ENCODE peak calls at places on chromosome 22, in four cellular contexts. T is GM12878, U is K562, O is HepG2. Z is an unnamed sample.

GRCh38 chr22:32661296-32661695 is 140.2 kb upstream of the TIMP3 start:
- DNase-seq in T (no peak), U (no peak), O (no peak), Z (peak)

GRCh38 chr22:48268293-48268692 is 1505.8 kb downstream of the TBC1D22A start:
- DNase-seq in T (no peak), U (no peak), O (no peak), Z (no peak)

GRCh38 chr22:37242395-37242918 is 1.6 kb downstream of the RAC2 start:
- DNase-seq in T (peak), U (peak), O (no peak), Z (no peak)

GRCh38 chr22:31893460-31893859 is 50.9 kb upstream of the YWHAH start:
- DNase-seq in T (no peak), U (no peak), O (peak), Z (no peak)

GRCh38 chr22:27635852-27636251 is 165.7 kb downstream of the MN1 start:
- DNase-seq in T (no peak), U (no peak), O (no peak), Z (no peak)

GRCh38 chr22:49451070-49451840 is 376.4 kb downstream of the BRD1 start:
- DNase-seq in T (no peak), U (no peak), O (no peak), Z (no peak)

GRCh38 chr22:33971561-33971961 is 51.3 kb upstream of the LARGE1 start:
- DNase-seq in T (no peak), U (no peak), O (peak), Z (no peak)

GRCh38 chr22:37545703-37546435 is 14.4 kb upstream of the CDC42EP1 start:
- DNase-seq in T (no peak), U (peak), O (peak), Z (peak)

GRCh38 chr22:34972498-34972897 is 93.5 kb upstream of the ISX start:
- DNase-seq in T (no peak), U (no peak), O (no peak), Z (peak)

GRCh38 chr22:43885319-43885671 is 6.5 kb downstream of the PNPLA5 start:
- DNase-seq in T (no peak), U (no peak), O (no peak), Z (no peak)

GRCh38 chr22:44691796-44692661 is 10.0 kb upstream of the PRR5 start:
- DNase-seq in T (no peak), U (no peak), O (no peak), Z (no peak)

GRCh38 chr22:17266261-17266971 is 47.2 kb upstream of the ADA2 start:
- DNase-seq in T (no peak), U (no peak), O (no peak), Z (peak)

GRCh38 chr22:31676700-31677099 is 14.7 kb upstream of the PISD start:
- DNase-seq in T (peak), U (no peak), O (no peak), Z (peak)

GRCh38 chr22:34414467-34415440 is 494.5 kb upstream of the LARGE1 start:
- DNase-seq in T (peak), U (peak), O (peak), Z (peak)

GRCh38 chr22:50542416-50542927 is 3.2 kb upstream of the KLHDC7B start:
- DNase-seq in T (peak), U (no peak), O (no peak), Z (no peak)

GRCh38 chr22:37747090-37747714 is 50.4 kb downstream of the TRIOBP start:
- DNase-seq in T (no peak), U (peak), O (no peak), Z (no peak)

GRCh38 chr22:20463324-20464095 is 25.9 kb upstream of the SCARF2 start:
- DNase-seq in T (no peak), U (no peak), O (no peak), Z (no peak)

GRCh38 chr22:24393012-24393559 is 34.3 kb upstream of the ADORA2A start:
- DNase-seq in T (no peak), U (no peak), O (no peak), Z (no peak)

GRCh38 chr22:17436382-17436951 is 67.2 kb downstream of the CECR2 start:
- DNase-seq in T (no peak), U (no peak), O (no peak), Z (no peak)

GRCh38 chr22:45475876-45476514 is 26.7 kb upstream of the FBLN1 start:
- DNase-seq in T (no peak), U (no peak), O (no peak), Z (no peak)

GRCh38 chr22:23381661-23382427 is 198.2 kb downstream of the IGLL1 start:
- DNase-seq in T (no peak), U (no peak), O (no peak), Z (no peak)

GRCh38 chr22:37608477-37609239 is at the start of gene GGA1:
- DNase-seq in T (no peak), U (peak), O (peak), Z (peak)

GRCh38 chr22:29121124-29121523 is 48.3 kb downstream of the KREMEN1 start:
- DNase-seq in T (no peak), U (no peak), O (no peak), Z (no peak)

GRCh38 chr22:22213231-22213630 is 31.4 kb upstream of the VPREB1 start:
- DNase-seq in T (no peak), U (no peak), O (no peak), Z (no peak)

GRCh38 chr22:37121887-37122591 is 12.5 kb upstream of the TMPRSS6 start:
- DNase-seq in T (peak), U (no peak), O (peak), Z (no peak)

GRCh38 chr22:23175817-23176644 is 4.3 kb upstream of the BCR start:
- DNase-seq in T (no peak), U (no peak), O (no peak), Z (no peak)

GRCh38 chr22:23147632-23148387 is 2.5 kb downstream of the RAB36 start:
- DNase-seq in T (no peak), U (peak), O (peak), Z (no peak)

GRCh38 chr22:29093980-29094379 is 21.1 kb downstream of the KREMEN1 start:
- DNase-seq in T (no peak), U (no peak), O (no peak), Z (no peak)

GRCh38 chr22:30305519-30305905 is 16.2 kb upstream of the CASTOR1 start:
- DNase-seq in T (peak), U (no peak), O (no peak), Z (no peak)
- TF ChIP-seq SIN3A in T (no peak), U (no peak), O (no peak), Z (no peak)

GRCh38 chr22:26546282-26546681 is 34.0 kb upstream of the TFIP11 start:
- DNase-seq in T (no peak), U (no peak), O (no peak), Z (no peak)
- TF ChIP-seq CREB1 in T (no peak), U (no peak), O (no peak), Z (no peak)

GRCh38 chr22:39177791-39178190 is 25.3 kb upstream of the CBX7 start:
- DNase-seq in T (no peak), U (no peak), O (no peak), Z (no peak)
- TF ChIP-seq SIN3A in T (no peak), U (no peak), O (no peak), Z (no peak)

GRCh38 chr22:36068776-36069344 is 40.2 kb upstream of the RBFOX2 start:
- DNase-seq in T (no peak), U (no peak), O (no peak), Z (no peak)
- TF ChIP-seq CREB1 in T (no peak), U (no peak), O (no peak), Z (no peak)